ENCODE peak calls at places on chromosomes 3 and 15, in five cellular contexts. L is cardiac muscle cell, B is heart left ventricle, D is ovary, E is transverse colon. T is an unnamed sample. For H3K4me1, the result is how much of the 10 kb centered on the place peaks cover.

GRCh38 chr15:43465105-43465504 is 27.9 kb downstream of the TP53BP1 start:
- DNase-seq in L (no peak), B (no peak), D (no peak), E (no peak), T (no peak)

GRCh38 chr15:90481023-90481422 is 48.7 kb upstream of the CRTC3 start:
- DNase-seq in L (no peak), B (no peak), D (no peak), E (peak), T (no peak)

GRCh38 chr15:74269362-74270035 is 33.4 kb downstream of the CCDC33 start:
- DNase-seq in L (no peak), B (no peak), D (no peak), E (peak), T (no peak)

GRCh38 chr3:7410782-7411181 is 549.9 kb downstream of the GRM7 start:
- DNase-seq in L (no peak), B (no peak), D (no peak), E (no peak), T (no peak)

GRCh38 chr3:87706176-87706575 is 352.6 kb downstream of the CGGBP1 start:
- DNase-seq in L (no peak), B (no peak), D (no peak), E (no peak), T (no peak)

GRCh38 chr3:164577667-164578066 is 500.6 kb downstream of the SI start:
- DNase-seq in L (no peak), B (no peak), D (no peak), E (no peak), T (no peak)

GRCh38 chr3:182596673-182597410 is 196.5 kb upstream of the ATP11B start:
- DNase-seq in L (no peak), B (no peak), D (no peak), E (no peak), T (no peak)

GRCh38 chr3:114424337-114424736 is 130.5 kb downstream of the TIGIT start:
- DNase-seq in L (no peak), B (no peak), D (no peak), E (no peak), T (no peak)

DNA sequence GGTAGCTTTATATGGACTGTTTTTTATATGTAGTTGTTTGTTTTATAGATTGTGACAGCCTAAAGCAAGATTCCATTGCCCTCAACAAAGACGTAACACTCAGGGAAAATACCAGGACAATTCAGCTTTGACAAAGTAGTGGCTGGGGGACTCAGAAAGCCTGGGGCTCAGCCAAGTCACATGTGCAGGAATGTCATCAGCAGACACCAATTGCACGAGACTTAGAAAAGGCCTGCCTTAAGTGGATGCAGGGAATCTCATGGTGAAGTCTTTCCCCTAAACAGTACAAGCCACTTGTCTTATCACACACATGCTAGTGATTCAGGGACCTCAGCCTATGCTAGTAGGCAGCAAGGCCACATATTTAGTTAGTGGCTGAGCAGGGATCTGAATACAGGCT is 381.8 kb upstream of the THBS1 start:
- DNase-seq in L (peak), B (peak), D (peak), E (peak), T (no peak)
- H3K4me1 ChIP-seq in L (under half), B (under half), D (under half), E (under half), T (under half)

DNA sequence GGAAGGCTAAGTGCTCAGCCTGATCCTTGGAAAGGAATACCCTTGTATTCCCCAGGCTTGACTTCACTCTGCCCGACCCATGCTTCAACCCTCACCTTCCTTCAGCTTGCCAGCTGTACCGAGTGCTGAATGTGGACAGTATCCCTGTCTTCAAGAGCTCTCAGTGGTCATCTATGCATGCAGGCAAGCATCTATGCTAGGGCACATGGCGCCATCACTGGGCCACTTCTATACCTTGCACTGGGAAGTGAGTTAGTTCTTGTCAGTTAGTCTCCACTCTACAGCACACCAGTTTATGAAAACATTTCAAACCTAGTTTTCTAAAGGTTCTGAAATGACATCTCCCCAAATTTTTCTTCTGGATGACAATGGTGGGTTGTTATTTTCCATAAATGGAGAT is 82.0 kb upstream of the MYRIP start:
- DNase-seq in L (no peak), B (no peak), D (no peak), E (no peak), T (no peak)
- H3K4me3 ChIP-seq in L (no peak), B (no peak), D (no peak), E (no peak), T (no peak)

GRCh38 chr3:196670335-196670734 is 30.8 kb downstream of the NRROS start:
- DNase-seq in L (no peak), B (no peak), D (no peak), E (no peak), T (no peak)

GRCh38 chr3:196662711-196663571 is 23.4 kb downstream of the NRROS start:
- DNase-seq in L (no peak), B (no peak), D (no peak), E (no peak), T (no peak)

GRCh38 chr3:196662033-196662432 is 22.5 kb downstream of the NRROS start:
- DNase-seq in L (no peak), B (no peak), D (no peak), E (no peak), T (no peak)

GRCh38 chr3:196666001-196666867 is 26.7 kb downstream of the NRROS start:
- DNase-seq in L (peak), B (no peak), D (no peak), E (no peak), T (no peak)

GRCh38 chr3:196667056-196667844 is 27.8 kb downstream of the NRROS start:
- DNase-seq in L (no peak), B (no peak), D (no peak), E (no peak), T (no peak)
- H3K27ac ChIP-seq in L (no peak), B (no peak), D (no peak), E (no peak), T (no peak)

GRCh38 chr3:66450389-66451022 is 50.3 kb downstream of the LRIG1 start:
- DNase-seq in L (no peak), B (peak), D (peak), E (peak), T (peak)

GRCh38 chr3:66454464-66454859 is 46.4 kb downstream of the LRIG1 start:
- DNase-seq in L (no peak), B (no peak), D (no peak), E (no peak), T (no peak)

GRCh38 chr3:66456711-66457173 is 44.1 kb downstream of the LRIG1 start:
- DNase-seq in L (no peak), B (peak), D (no peak), E (no peak), T (peak)

GRCh38 chr3:66452247-66453040 is 48.4 kb downstream of the LRIG1 start:
- DNase-seq in L (no peak), B (no peak), D (peak), E (no peak), T (no peak)

DNA sequence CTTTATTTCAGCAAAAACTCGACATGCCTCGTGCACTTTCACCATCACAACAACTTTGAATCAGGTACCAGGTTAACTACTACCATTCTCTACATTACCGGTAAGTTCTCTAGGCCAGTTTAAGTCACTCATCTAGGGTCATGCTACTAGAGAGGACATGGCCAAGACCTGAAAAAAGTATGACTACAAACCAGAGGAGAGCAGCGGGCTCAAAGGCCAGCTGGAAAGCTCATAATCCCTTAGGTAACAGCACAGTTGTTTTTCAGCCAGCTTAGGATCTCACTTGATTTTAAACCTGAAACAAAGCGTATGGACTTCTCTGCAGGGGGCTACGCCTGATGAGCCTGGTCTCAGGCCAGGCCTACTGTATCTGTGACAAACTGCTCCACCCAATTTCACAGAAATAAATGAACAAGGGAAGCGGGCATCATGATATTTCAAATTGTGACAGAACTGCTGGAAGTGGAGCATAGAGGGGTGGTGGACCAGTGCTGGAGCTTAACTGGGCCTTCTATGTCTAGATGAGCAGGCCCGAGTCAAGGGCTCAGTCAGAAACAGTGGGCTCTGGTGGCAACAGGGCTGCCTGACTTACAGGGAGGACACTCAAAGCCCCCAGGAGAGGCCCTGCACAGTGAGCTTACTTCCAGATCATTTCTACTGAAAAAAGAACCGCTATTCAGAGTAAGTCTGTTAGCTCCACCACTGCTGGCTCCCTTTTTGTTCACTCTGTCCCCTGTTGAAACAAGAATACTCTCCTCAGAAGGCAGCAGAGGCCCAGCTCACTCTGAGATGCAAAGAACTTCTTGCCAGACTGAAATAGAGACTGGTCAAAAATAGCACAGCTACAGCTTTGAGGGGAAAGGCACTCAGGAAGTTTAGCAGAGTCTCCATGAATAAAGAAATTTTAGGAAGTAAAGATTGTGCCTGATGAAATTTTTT is 47.0 kb downstream of the LRIG1 start:
- DNase-seq in L (peak), B (no peak), D (no peak), E (no peak), T (no peak)
- H3K4me1 ChIP-seq in L (under half), B (under half), D (under half), E (half or more), T (under half)

GRCh38 chr15:96053039-96054021 is 277.2 kb upstream of the NR2F2 start:
- DNase-seq in L (peak), B (peak), D (peak), E (peak), T (peak)
- H3K4me3 ChIP-seq in L (peak), B (no peak), D (peak), E (peak), T (peak)

GRCh38 chr15:63000706-63001105 is 41.8 kb upstream of the TPM1 start:
- DNase-seq in L (no peak), B (peak), D (no peak), E (no peak), T (no peak)

GRCh38 chr15:62999923-63000484 is 42.5 kb upstream of the TPM1 start:
- DNase-seq in L (no peak), B (peak), D (no peak), E (no peak), T (no peak)

GRCh38 chr15:62997441-62997840 is 45.1 kb upstream of the TPM1 start:
- DNase-seq in L (no peak), B (no peak), D (no peak), E (no peak), T (no peak)

GRCh38 chr15:62998262-62998909 is 44.2 kb upstream of the TPM1 start:
- DNase-seq in L (no peak), B (no peak), D (no peak), E (no peak), T (no peak)

DNA sequence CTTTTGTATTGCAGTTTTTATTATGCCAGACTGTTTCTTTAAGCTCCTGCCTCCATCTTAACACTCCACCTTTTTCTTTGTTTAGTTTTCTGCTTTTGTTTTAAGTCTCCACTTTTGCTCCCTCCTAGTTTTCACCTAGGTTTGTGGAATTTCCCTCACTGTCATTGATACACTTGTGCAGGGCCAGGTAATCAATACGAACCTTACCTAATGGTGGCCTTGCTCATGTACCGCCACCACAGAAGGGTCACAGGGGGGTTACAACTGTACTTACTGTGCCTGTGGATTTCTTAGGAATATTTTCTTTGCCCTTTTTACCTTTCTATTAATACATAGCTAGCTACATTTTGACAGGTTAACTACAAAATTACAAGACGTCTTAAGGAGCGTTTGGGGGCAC is 43.4 kb upstream of the TPM1 start:
- DNase-seq in L (no peak), B (no peak), D (no peak), E (no peak), T (no peak)
- H3K27ac ChIP-seq in L (peak), B (peak), D (no peak), E (peak), T (no peak)

GRCh38 chr3:170493712-170494182 is 75.1 kb downstream of the CLDN11 start:
- DNase-seq in L (no peak), B (no peak), D (no peak), E (no peak), T (no peak)
- H3K4me1 ChIP-seq in L (under half), B (under half), D (under half), E (under half), T (under half)